ENCODE peak calls at places on chromosomes 13 and 19, in four cellular contexts. One of them, this sample, is unnamed. For H3K36me3, the result is how much of the 10 kb centered on the place peaks cover.

GRCh38 chr19:18157465-18158063 is 4.6 kb downstream of the PIK3R2 start:
- DNase-seq in ovary: peak
- DNase-seq in pancreas: peak
- DNase-seq in astrocyte: no peak
- DNase-seq in this sample: no peak

GRCh38 chr13:66657165-66657895 is 572.8 kb downstream of the PCDH9 start:
- DNase-seq in astrocyte: peak
- DNase-seq in pancreas: no peak
- DNase-seq in ovary: peak
- DNase-seq in this sample: no peak

GRCh38 chr13:107361666-107362065 is 793.7 kb upstream of the ARGLU1 start:
- DNase-seq in astrocyte: peak
- DNase-seq in pancreas: no peak
- DNase-seq in ovary: no peak
- DNase-seq in this sample: no peak

GRCh38 chr13:27449081-27449603 is 1.2 kb downstream of the MTIF3 start:
- DNase-seq in pancreas: no peak
- DNase-seq in astrocyte: no peak
- DNase-seq in ovary: no peak
- DNase-seq in this sample: no peak

GRCh38 chr19:38035515-38036495 is 128.8 kb downstream of the SIPA1L3 start:
- DNase-seq in pancreas: no peak
- DNase-seq in astrocyte: peak
- DNase-seq in ovary: no peak
- DNase-seq in this sample: no peak

GRCh38 chr13:71316964-71317363 is 550.0 kb downstream of the DACH1 start:
- DNase-seq in ovary: no peak
- DNase-seq in pancreas: no peak
- DNase-seq in astrocyte: no peak
- DNase-seq in this sample: no peak

GRCh38 chr19:39824143-39825092 is 9.5 kb downstream of the DYRK1B start:
- DNase-seq in pancreas: peak
- DNase-seq in astrocyte: peak
- DNase-seq in ovary: peak
- DNase-seq in this sample: peak

GRCh38 chr19:3590991-3591659 is 5.8 kb downstream of the GIPC3 start:
- DNase-seq in ovary: no peak
- DNase-seq in astrocyte: no peak
- DNase-seq in pancreas: no peak
- DNase-seq in this sample: no peak

GRCh38 chr19:45254044-45254531 is 3.0 kb downstream of the MARK4 start:
- DNase-seq in astrocyte: no peak
- DNase-seq in pancreas: peak
- DNase-seq in ovary: no peak
- DNase-seq in this sample: no peak

GRCh38 chr13:77437267-77437666 is 98.2 kb upstream of the SCEL start:
- DNase-seq in astrocyte: no peak
- DNase-seq in pancreas: no peak
- DNase-seq in ovary: no peak
- DNase-seq in this sample: no peak

GRCh38 chr19:45428385-45429231 is 4.9 kb upstream of the ERCC1 start:
- DNase-seq in ovary: peak
- DNase-seq in pancreas: peak
- DNase-seq in astrocyte: no peak
- DNase-seq in this sample: peak

GRCh38 chr13:94494021-94494420 is 14.5 kb upstream of the DCT start:
- DNase-seq in astrocyte: no peak
- DNase-seq in ovary: no peak
- DNase-seq in pancreas: no peak
- DNase-seq in this sample: no peak

GRCh38 chr13:87331178-87331577 is 340.0 kb upstream of the SLITRK5 start:
- DNase-seq in ovary: no peak
- DNase-seq in pancreas: no peak
- DNase-seq in astrocyte: peak
- DNase-seq in this sample: no peak

GRCh38 chr19:2345794-2346663 is 14.0 kb upstream of the TMPRSS9 start:
- DNase-seq in pancreas: peak
- DNase-seq in ovary: peak
- DNase-seq in astrocyte: no peak
- DNase-seq in this sample: no peak

GRCh38 chr13:110250258-110250891 is 56.6 kb downstream of the COL4A1 start:
- DNase-seq in astrocyte: peak
- DNase-seq in ovary: no peak
- DNase-seq in pancreas: no peak
- DNase-seq in this sample: no peak

GRCh38 chr19:51317381-51317780 is 5.9 kb downstream of the IGLON5 start:
- DNase-seq in pancreas: no peak
- DNase-seq in ovary: no peak
- DNase-seq in astrocyte: no peak
- DNase-seq in this sample: no peak

GRCh38 chr13:110826861-110827672 is 87.8 kb downstream of the ANKRD10 start:
- DNase-seq in pancreas: peak
- DNase-seq in ovary: no peak
- DNase-seq in astrocyte: no peak
- DNase-seq in this sample: no peak

GRCh38 chr19:24000656-24001055 is 86.0 kb downstream of the ZNF726 start:
- DNase-seq in ovary: no peak
- DNase-seq in pancreas: no peak
- DNase-seq in astrocyte: no peak
- DNase-seq in this sample: no peak

GRCh38 chr19:55152017-55152416 is 3.0 kb upstream of the TNNT1 start:
- DNase-seq in astrocyte: no peak
- DNase-seq in ovary: no peak
- DNase-seq in pancreas: no peak
- DNase-seq in this sample: no peak

GRCh38 chr19:55809381-55810058 is 22.3 kb downstream of the NLRP11 start:
- DNase-seq in pancreas: peak
- DNase-seq in ovary: peak
- DNase-seq in astrocyte: no peak
- DNase-seq in this sample: peak

GRCh38 chr19:40831502-40832430 is 18.5 kb downstream of the CYP2A6 start:
- DNase-seq in ovary: peak
- DNase-seq in astrocyte: peak
- DNase-seq in pancreas: no peak
- DNase-seq in this sample: no peak

GRCh38 chr13:26919311-26919710 is 158.7 kb upstream of the GPR12 start:
- DNase-seq in pancreas: no peak
- DNase-seq in ovary: no peak
- DNase-seq in astrocyte: peak
- DNase-seq in this sample: no peak

GRCh38 chr19:58554494-58555368 is at the start of gene CHMP2A:
- DNase-seq in pancreas: peak
- DNase-seq in astrocyte: peak
- DNase-seq in ovary: peak
- DNase-seq in this sample: peak

GRCh38 chr13:93859666-93860065 is 619.8 kb downstream of the DCT start:
- DNase-seq in pancreas: no peak
- DNase-seq in ovary: no peak
- DNase-seq in astrocyte: peak
- DNase-seq in this sample: no peak

GRCh38 chr13:98915563-98916348 is 62.1 kb downstream of the DOCK9 start:
- DNase-seq in ovary: no peak
- DNase-seq in astrocyte: no peak
- DNase-seq in pancreas: no peak
- DNase-seq in this sample: no peak

GRCh38 chr19:39677931-39678889 is 22.5 kb downstream of the LGALS16 start:
- DNase-seq in pancreas: peak
- DNase-seq in ovary: no peak
- DNase-seq in astrocyte: no peak
- DNase-seq in this sample: no peak

GRCh38 chr19:3343619-3344502 is 22.5 kb upstream of the NFIC start:
- DNase-seq in pancreas: peak
- DNase-seq in astrocyte: peak
- DNase-seq in ovary: peak
- DNase-seq in this sample: no peak

GRCh38 chr19:38213911-38214625 is 10.0 kb downstream of the DPF1 start:
- DNase-seq in pancreas: no peak
- DNase-seq in ovary: no peak
- DNase-seq in astrocyte: peak
- DNase-seq in this sample: peak

GRCh38 chr19:55034751-55035150 is 3.3 kb downstream of the GP6 start:
- DNase-seq in astrocyte: no peak
- DNase-seq in pancreas: no peak
- DNase-seq in ovary: no peak
- DNase-seq in this sample: no peak

GRCh38 chr13:93660664-93661063 is 434.1 kb downstream of the GPC6 start:
- DNase-seq in astrocyte: no peak
- DNase-seq in ovary: no peak
- DNase-seq in pancreas: no peak
- DNase-seq in this sample: no peak

GRCh38 chr13:50509771-50510441 is 333.6 kb downstream of the DLEU7 start:
- DNase-seq in ovary: no peak
- DNase-seq in pancreas: no peak
- DNase-seq in astrocyte: peak
- DNase-seq in this sample: no peak

GRCh38 chr13:50511877-50512332 is 331.6 kb downstream of the DLEU7 start:
- DNase-seq in astrocyte: no peak
- DNase-seq in ovary: no peak
- DNase-seq in pancreas: no peak
- DNase-seq in this sample: peak

GRCh38 chr13:50512602-50513527 is 330.6 kb downstream of the DLEU7 start:
- DNase-seq in ovary: peak
- DNase-seq in pancreas: peak
- DNase-seq in astrocyte: peak
- DNase-seq in this sample: peak

GRCh38 chr13:50514249-50514648 is 329.2 kb downstream of the DLEU7 start:
- DNase-seq in ovary: no peak
- DNase-seq in pancreas: no peak
- DNase-seq in astrocyte: no peak
- DNase-seq in this sample: no peak

GRCh38 chr13:50513528-50513863 is 330.0 kb downstream of the DLEU7 start:
- DNase-seq in ovary: no peak
- DNase-seq in astrocyte: no peak
- DNase-seq in pancreas: no peak
- DNase-seq in this sample: no peak
- H3K4me3 ChIP-seq in ovary: no peak
- H3K4me3 ChIP-seq in astrocyte: no peak
- H3K4me3 ChIP-seq in pancreas: no peak
- H3K4me3 ChIP-seq in this sample: no peak

GRCh38 chr19:7845390-7846179 is 15.6 kb downstream of the EVI5L start:
- DNase-seq in astrocyte: no peak
- DNase-seq in ovary: no peak
- DNase-seq in pancreas: no peak
- DNase-seq in this sample: no peak

GRCh38 chr19:7846247-7846646 is 16.2 kb downstream of the EVI5L start:
- DNase-seq in astrocyte: no peak
- DNase-seq in ovary: no peak
- DNase-seq in pancreas: no peak
- DNase-seq in this sample: no peak

GRCh38 chr19:7844405-7844804 is 14.4 kb downstream of the EVI5L start:
- DNase-seq in ovary: no peak
- DNase-seq in pancreas: no peak
- DNase-seq in astrocyte: no peak
- DNase-seq in this sample: no peak

GRCh38 chr19:7843521-7843920 is 13.5 kb downstream of the EVI5L start:
- DNase-seq in ovary: no peak
- DNase-seq in astrocyte: no peak
- DNase-seq in pancreas: no peak
- DNase-seq in this sample: no peak

DNA sequence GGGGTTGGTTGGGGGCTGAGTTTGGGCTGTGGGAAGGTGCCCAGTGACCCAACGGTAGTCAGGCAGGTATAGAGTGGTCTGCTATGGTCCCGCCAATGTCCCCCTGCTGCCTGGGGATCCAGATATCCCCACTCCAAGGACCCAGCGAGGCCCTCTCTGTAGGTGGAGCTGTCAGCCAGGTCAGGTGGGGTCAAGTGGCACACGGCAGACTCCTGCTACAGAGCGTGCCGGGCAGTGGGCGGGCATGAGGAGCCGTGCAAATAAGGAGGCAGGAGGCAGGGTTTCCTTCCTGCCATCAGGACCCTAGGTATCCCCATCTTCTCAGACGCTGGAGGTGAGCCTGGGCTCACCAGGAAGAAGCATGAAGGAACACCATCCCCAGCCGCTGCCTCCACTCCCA is 14.9 kb downstream of the EVI5L start:
- DNase-seq in astrocyte: no peak
- DNase-seq in pancreas: no peak
- DNase-seq in ovary: no peak
- DNase-seq in this sample: no peak
- TF ChIP-seq CTCF in astrocyte: no peak
- TF ChIP-seq CTCF in pancreas: no peak
- TF ChIP-seq CTCF in ovary: no peak
- TF ChIP-seq CTCF in this sample: no peak

GRCh38 chr13:113322043-113322461 is 25.0 kb downstream of the LAMP1 start:
- DNase-seq in pancreas: no peak
- DNase-seq in astrocyte: no peak
- DNase-seq in ovary: no peak
- DNase-seq in this sample: no peak

GRCh38 chr13:113322890-113323651 is 26.0 kb downstream of the LAMP1 start:
- DNase-seq in pancreas: no peak
- DNase-seq in ovary: no peak
- DNase-seq in astrocyte: no peak
- DNase-seq in this sample: no peak

GRCh38 chr13:113320226-113320875 is 23.3 kb downstream of the LAMP1 start:
- DNase-seq in pancreas: no peak
- DNase-seq in ovary: no peak
- DNase-seq in astrocyte: no peak
- DNase-seq in this sample: no peak

GRCh38 chr13:113319371-113319770 is 22.3 kb downstream of the LAMP1 start:
- DNase-seq in ovary: no peak
- DNase-seq in astrocyte: no peak
- DNase-seq in pancreas: no peak
- DNase-seq in this sample: no peak

GRCh38 chr13:113321546-113321945 is 24.5 kb downstream of the LAMP1 start:
- DNase-seq in astrocyte: no peak
- DNase-seq in ovary: no peak
- DNase-seq in pancreas: no peak
- DNase-seq in this sample: no peak
- H3K36me3 ChIP-seq in astrocyte: under half
- H3K36me3 ChIP-seq in ovary: under half
- H3K36me3 ChIP-seq in pancreas: under half
- H3K36me3 ChIP-seq in this sample: under half

DNA sequence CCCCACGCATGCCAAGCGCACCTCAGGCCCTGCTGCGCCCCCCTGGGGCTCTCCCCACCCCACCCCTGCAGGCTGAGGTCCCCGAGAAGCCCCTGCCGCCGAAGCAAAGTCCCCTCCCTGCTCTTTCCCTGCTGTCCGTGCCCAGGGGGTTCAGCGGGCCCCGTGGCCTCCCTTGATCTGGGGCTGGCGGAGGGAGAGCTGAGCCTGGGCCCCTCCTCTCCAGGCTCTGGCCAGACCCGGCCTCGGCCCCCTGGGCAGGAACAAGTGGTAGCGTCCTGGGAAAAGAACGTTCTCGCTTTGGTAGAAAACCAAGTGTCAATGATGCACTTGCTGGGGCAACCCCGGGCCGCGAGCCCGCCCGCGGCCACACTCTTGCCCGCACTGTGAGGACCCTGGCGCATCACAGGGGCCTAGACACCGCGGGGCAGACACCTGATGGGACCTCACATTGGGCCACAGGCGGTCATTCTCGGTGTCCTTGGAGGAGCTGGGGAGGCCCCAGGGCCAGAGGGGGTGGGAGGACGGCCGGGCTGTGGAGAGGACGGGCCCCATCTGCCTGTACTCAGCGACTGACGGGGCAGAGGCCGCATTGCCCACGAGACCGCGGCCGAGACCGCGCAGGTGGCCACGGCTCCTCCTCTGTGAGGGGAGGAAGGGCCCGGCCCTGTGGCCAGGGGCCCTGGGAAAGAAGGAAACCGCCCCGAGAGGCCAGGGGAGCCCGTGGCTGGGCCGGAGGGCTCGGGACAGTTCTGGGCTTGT is 29.0 kb downstream of the GPX4 start:
- DNase-seq in pancreas: peak
- DNase-seq in astrocyte: no peak
- DNase-seq in ovary: peak
- DNase-seq in this sample: peak
- H3K4me3 ChIP-seq in pancreas: peak
- H3K4me3 ChIP-seq in astrocyte: peak
- H3K4me3 ChIP-seq in ovary: peak
- H3K4me3 ChIP-seq in this sample: peak

This sample was measured in GM06990.